ENCODE peak calls at places on chromosomes 13 and 19, in nine cellular contexts. Y is colonic mucosa; F is effector memory CD4-positive, alpha-beta T cell; R is aorta; W is lower lobe of right lung; C is tibial nerve; Q is fibroblast of lung; P is left ventricle myocardium inferior; H is A549. M is an unnamed sample. For H3K4me1, the result is how much of the 10 kb centered on the place peaks cover.

GRCh38 chr19:2547033-2547680 is 71.2 kb downstream of the GADD45B start:
- DNase-seq in Y (no peak), F (no peak), R (no peak), W (peak), C (no peak), Q (no peak), P (peak), H (no peak), M (no peak)

GRCh38 chr13:107458269-107458668 is 757.1 kb downstream of the LIG4 start:
- DNase-seq in Y (no peak), F (no peak), R (no peak), W (no peak), C (no peak), Q (no peak), P (no peak), H (no peak), M (no peak)

GRCh38 chr19:36009220-36009619 is 607 bp upstream of the SYNE4 start:
- DNase-seq in Y (peak), F (no peak), R (peak), W (peak), C (peak), Q (peak), P (peak), H (peak), M (no peak)

GRCh38 chr13:25945596-25945995 is 106.2 kb downstream of the SHISA2 start:
- DNase-seq in Y (no peak), F (no peak), R (no peak), W (no peak), C (no peak), Q (peak), P (no peak), H (no peak), M (no peak)

GRCh38 chr19:6668696-6669095 is 1.3 kb downstream of the TNFSF14 start:
- DNase-seq in Y (no peak), F (peak), R (no peak), W (no peak), C (no peak), Q (no peak), P (no peak), H (no peak), M (no peak)

GRCh38 chr13:42364613-42365000 is 92.7 kb downstream of the AKAP11 start:
- DNase-seq in Y (no peak), F (no peak), R (no peak), W (no peak), C (no peak), Q (no peak), P (no peak), H (no peak), M (no peak)

GRCh38 chr13:20528451-20528850 is 2.8 kb upstream of the CRYL1 start:
- DNase-seq in Y (no peak), F (no peak), R (no peak), W (no peak), C (no peak), Q (no peak), P (no peak), H (no peak), M (no peak)

GRCh38 chr13:46751811-46752635 is 44.9 kb downstream of the ESD start:
- DNase-seq in Y (no peak), F (peak), R (no peak), W (no peak), C (no peak), Q (peak), P (no peak), H (no peak), M (no peak)

GRCh38 chr19:1236566-1236965 is 1.2 kb downstream of the CBARP start:
- DNase-seq in Y (no peak), F (no peak), R (no peak), W (no peak), C (no peak), Q (no peak), P (no peak), H (no peak), M (no peak)

GRCh38 chr19:24051516-24051915 is 35.5 kb upstream of the ZNF254 start:
- DNase-seq in Y (no peak), F (no peak), R (no peak), W (no peak), C (no peak), Q (no peak), P (no peak), H (no peak), M (peak)

GRCh38 chr13:50713849-50714248 is 129.6 kb downstream of the DLEU7 start:
- DNase-seq in Y (peak), F (no peak), R (no peak), W (peak), C (no peak), Q (peak), P (no peak), H (no peak), M (no peak)

DNA sequence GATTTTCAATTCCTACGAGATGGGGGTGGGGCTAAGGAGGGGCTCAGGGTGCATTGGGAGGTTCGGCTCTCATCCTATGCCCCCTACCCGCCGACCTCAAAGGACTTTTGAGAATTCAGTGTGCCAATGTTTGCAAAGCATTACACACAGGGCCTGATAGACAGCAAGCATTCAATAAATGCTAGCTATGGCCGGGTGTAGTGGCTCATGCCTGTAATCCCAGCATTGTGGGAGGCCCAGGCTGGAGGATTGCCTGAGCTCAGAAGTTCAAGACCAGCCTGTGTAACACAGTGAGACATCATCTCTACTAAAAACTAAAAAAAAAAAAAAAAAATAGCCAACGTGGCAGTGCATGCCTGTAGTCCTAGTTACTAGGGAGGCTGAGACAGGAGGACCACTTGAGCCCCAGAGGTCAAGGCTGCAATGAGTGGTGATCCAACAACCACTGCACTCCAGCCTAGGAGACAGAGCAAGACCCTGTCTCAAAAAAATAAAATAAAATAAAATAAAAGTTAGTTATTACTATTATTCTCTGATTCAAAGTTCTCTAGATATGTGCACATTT is 1.9 kb upstream of the CBLC start:
- DNase-seq in Y (no peak), F (no peak), R (no peak), W (no peak), C (no peak), Q (no peak), P (no peak), H (no peak), M (peak)
- H3K4me1 ChIP-seq in Y (under half), F (under half), R (under half), W (under half), C (under half), Q (under half), P (under half), H (under half), M (under half)

DNA sequence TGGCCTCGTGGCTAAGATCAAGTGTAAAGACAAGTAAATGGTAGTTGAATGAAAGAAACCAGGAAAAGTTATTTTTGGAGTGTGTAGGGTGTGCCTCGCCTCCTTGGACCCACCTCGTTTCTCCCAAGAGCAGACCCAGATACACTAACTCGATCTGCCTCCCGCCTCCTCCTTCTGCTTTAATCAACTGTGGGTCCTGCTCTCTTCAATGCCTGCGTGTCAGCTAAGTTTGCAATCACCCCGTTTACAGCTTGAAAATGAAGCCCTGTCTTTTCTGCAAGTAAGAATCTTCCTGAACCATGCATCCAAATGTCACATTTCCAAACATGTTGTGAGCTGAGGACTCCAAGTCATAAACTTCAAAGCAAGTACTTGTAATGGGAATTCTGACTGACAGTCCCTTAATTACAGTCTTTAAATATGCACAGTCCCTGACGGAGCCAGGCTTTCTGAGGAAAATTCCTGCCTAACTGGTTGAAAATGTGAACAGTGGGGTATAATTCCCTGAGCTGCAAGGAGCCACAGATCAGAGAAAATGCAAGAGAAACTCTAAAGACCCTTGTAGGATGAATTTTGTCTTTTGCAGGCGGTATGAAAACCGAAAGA is 154.9 kb upstream of the UQCRFS1 start:
- DNase-seq in Y (no peak), F (no peak), R (no peak), W (no peak), C (no peak), Q (no peak), P (no peak), H (no peak), M (no peak)
- H3K4me1 ChIP-seq in Y (under half), F (under half), R (under half), W (under half), C (under half), Q (under half), P (under half), H (under half), M (under half)

DNA sequence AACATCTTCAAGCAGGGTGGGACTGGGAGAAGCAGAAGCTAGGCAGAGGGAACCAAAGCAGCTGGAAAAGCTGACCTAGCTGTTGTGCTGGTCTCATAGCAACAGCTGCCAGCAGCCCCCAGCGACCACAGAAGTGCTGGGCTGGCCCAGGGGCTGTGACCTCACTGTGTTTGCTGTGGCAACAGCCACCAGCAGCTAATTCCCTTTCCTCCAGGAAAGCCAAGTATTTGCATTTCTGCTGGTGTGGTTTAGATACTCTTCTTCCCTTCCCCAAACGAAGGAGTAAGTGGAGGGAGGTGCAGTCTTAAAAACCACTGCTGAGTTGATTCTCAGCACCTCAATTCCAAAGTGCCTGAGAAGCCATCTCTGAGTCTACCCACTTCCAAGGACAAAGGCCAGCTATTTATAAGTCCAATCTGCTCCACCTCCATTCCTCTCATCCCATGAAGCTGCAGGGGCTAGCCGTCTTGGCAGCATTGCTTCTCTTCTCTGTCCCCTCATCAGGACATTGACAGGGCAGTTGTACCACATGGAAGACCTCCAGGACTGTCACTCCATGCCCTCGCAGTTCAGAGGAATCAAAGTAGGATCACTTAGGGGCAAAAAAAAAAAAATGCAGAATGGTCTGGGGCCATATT is 11.5 kb upstream of the CCDC97 start:
- DNase-seq in Y (peak), F (peak), R (peak), W (peak), C (peak), Q (peak), P (peak), H (no peak), M (no peak)
- H3K4me1 ChIP-seq in Y (under half), F (half or more), R (under half), W (half or more), C (under half), Q (under half), P (half or more), H (under half), M (under half)

GRCh38 chr19:50510121-50510670 is 795 bp downstream of the JOSD2 start:
- DNase-seq in Y (no peak), F (no peak), R (peak), W (peak), C (no peak), Q (peak), P (no peak), H (no peak), M (no peak)
- H3K4me1 ChIP-seq in Y (under half), F (under half), R (under half), W (under half), C (under half), Q (under half), P (under half), H (under half), M (under half)

GRCh38 chr19:44718441-44719261 is 19.7 kb downstream of the CEACAM16 start:
- DNase-seq in Y (peak), F (no peak), R (peak), W (peak), C (no peak), Q (peak), P (peak), H (peak), M (no peak)
- H3K4me1 ChIP-seq in Y (under half), F (under half), R (under half), W (half or more), C (under half), Q (under half), P (under half), H (half or more), M (under half)

DNA sequence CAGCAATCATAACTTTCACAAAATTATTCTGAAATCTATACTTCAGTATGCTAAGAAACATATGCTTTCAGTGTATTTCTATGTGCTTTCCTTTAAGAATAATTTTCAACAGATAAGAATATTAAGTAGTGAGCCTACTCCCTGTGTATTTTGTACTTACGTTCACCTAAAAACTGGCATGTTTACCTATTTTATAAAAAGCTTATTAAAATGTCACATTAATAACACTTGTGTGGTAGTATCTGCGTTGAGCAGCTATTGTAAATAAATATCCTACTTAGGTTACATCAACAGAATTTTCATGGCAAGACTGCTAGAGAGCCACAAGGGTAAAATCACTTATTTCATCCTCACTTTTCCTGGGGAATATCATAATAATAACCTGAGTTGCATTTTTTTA is 113.4 kb upstream of the SLITRK5 start:
- DNase-seq in Y (no peak), F (no peak), R (no peak), W (no peak), C (no peak), Q (no peak), P (no peak), H (no peak), M (no peak)
- H3K4me1 ChIP-seq in Y (under half), F (under half), R (under half), W (under half), C (under half), Q (under half), P (under half), H (under half), M (under half)

GRCh38 chr13:74098077-74098476 is 36.1 kb downstream of the KLF12 start:
- DNase-seq in Y (no peak), F (no peak), R (no peak), W (no peak), C (no peak), Q (no peak), P (no peak), H (no peak), M (no peak)
- H3K4me1 ChIP-seq in Y (under half), F (under half), R (under half), W (under half), C (under half), Q (under half), P (under half), H (under half), M (under half)

M was measured in foreskin keratinocyte.